ENCODE peak calls at places on chromosomes 2 and 18, in four cellular contexts. One of them, this sample, is unnamed.
A peak's percentile ranks its signal among the peaks of the same experiment; 100 is the strongest.

GRCh38 chr2:42863320-42863719 is 70.9 kb upstream of the HAAO start:
- DNase-seq in Peyer's patch: no peak
- DNase-seq in CD8-positive, alpha-beta T cell: no peak
- DNase-seq in A549: no peak
- DNase-seq in this sample: no peak

GRCh38 chr2:206558492-206558891 is 83.8 kb upstream of the FAM237A start:
- DNase-seq in Peyer's patch: no peak
- DNase-seq in CD8-positive, alpha-beta T cell: no peak
- DNase-seq in A549: no peak
- DNase-seq in this sample: no peak

GRCh38 chr2:26459991-26460612 is 17.8 kb downstream of the OTOF start:
- DNase-seq in Peyer's patch: peak; percentile 39
- DNase-seq in CD8-positive, alpha-beta T cell: no peak
- DNase-seq in A549: peak; percentile 39
- DNase-seq in this sample: no peak

GRCh38 chr2:161228511-161229240 is 68.4 kb downstream of the TANK start:
- DNase-seq in Peyer's patch: no peak
- DNase-seq in CD8-positive, alpha-beta T cell: no peak
- DNase-seq in A549: peak; percentile 31
- DNase-seq in this sample: no peak

GRCh38 chr2:104855174-104856085 is 1.5 kb downstream of the POU3F3 start:
- DNase-seq in Peyer's patch: no peak
- DNase-seq in CD8-positive, alpha-beta T cell: no peak
- DNase-seq in A549: no peak
- DNase-seq in this sample: no peak

GRCh38 chr2:26130763-26131162 is 42.1 kb upstream of the GAREM2 start:
- DNase-seq in Peyer's patch: no peak
- DNase-seq in CD8-positive, alpha-beta T cell: no peak
- DNase-seq in A549: no peak
- DNase-seq in this sample: no peak

GRCh38 chr2:122491011-122491410 is 735.6 kb downstream of the TSN start:
- DNase-seq in Peyer's patch: no peak
- DNase-seq in CD8-positive, alpha-beta T cell: no peak
- DNase-seq in A549: no peak
- DNase-seq in this sample: no peak

GRCh38 chr2:236746833-236747232 is 177.2 kb downstream of the ACKR3 start:
- DNase-seq in Peyer's patch: no peak
- DNase-seq in CD8-positive, alpha-beta T cell: no peak
- DNase-seq in A549: no peak
- DNase-seq in this sample: no peak

GRCh38 chr2:16476168-16476567 is 189.5 kb downstream of the CYRIA start:
- DNase-seq in Peyer's patch: no peak
- DNase-seq in CD8-positive, alpha-beta T cell: no peak
- DNase-seq in A549: no peak
- DNase-seq in this sample: no peak

GRCh38 chr2:120520929-120521912 is 175.3 kb downstream of the INHBB start:
- DNase-seq in Peyer's patch: peak; percentile 59
- DNase-seq in CD8-positive, alpha-beta T cell: no peak
- DNase-seq in A549: peak; percentile 64
- DNase-seq in this sample: no peak

GRCh38 chr2:27051902-27052645 is 606 bp downstream of the AGBL5 start:
- DNase-seq in Peyer's patch: peak; percentile 67
- DNase-seq in CD8-positive, alpha-beta T cell: no peak
- DNase-seq in A549: peak; percentile 24
- DNase-seq in this sample: no peak

GRCh38 chr2:200477667-200478121 is 32.2 kb downstream of the KCTD18 start:
- DNase-seq in Peyer's patch: no peak
- DNase-seq in CD8-positive, alpha-beta T cell: no peak
- DNase-seq in A549: no peak
- DNase-seq in this sample: no peak

GRCh38 chr2:7744827-7745226 is 827.6 kb downstream of the RNF144A start:
- DNase-seq in Peyer's patch: peak; percentile 81
- DNase-seq in CD8-positive, alpha-beta T cell: peak; percentile 50
- DNase-seq in A549: no peak
- DNase-seq in this sample: no peak

GRCh38 chr2:133844214-133844892 is 276.1 kb upstream of the NCKAP5 start:
- DNase-seq in Peyer's patch: peak; percentile 87
- DNase-seq in CD8-positive, alpha-beta T cell: peak; percentile 57
- DNase-seq in A549: peak; percentile 62
- DNase-seq in this sample: no peak

GRCh38 chr18:63208676-63209075 is 110.9 kb downstream of the BCL2 start:
- DNase-seq in Peyer's patch: no peak
- DNase-seq in CD8-positive, alpha-beta T cell: no peak
- DNase-seq in A549: no peak
- DNase-seq in this sample: no peak

DNA sequence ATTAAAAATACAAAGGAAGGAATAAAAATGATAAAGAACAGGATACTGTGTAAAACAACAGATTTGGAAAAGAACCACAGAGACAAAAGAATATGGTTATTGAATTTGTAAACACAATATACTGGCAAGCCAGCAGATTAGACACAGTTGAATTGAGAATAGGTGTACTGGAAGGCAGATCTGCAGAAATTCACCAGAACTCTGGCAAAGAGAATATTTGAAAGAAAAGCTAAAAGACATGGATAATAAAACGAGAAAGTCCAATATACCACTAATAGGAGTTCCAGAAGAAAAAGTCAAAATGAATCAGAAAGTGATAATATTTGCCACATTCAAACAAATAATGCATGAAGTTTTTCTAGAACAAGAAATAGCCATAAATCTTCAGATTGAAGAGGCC is 11.9 kb upstream of the NEURL3 start:
- DNase-seq in Peyer's patch: no peak
- DNase-seq in CD8-positive, alpha-beta T cell: no peak
- DNase-seq in A549: no peak
- DNase-seq in this sample: no peak
- H3K9me3 ChIP-seq in Peyer's patch: no peaks in the 10 kb centered on the region
- H3K9me3 ChIP-seq in CD8-positive, alpha-beta T cell: no peaks in the 10 kb centered on the region
- H3K9me3 ChIP-seq in A549: peaks cover 30% of the 10 kb centered on the region
- H3K9me3 ChIP-seq in this sample: peaks cover 3% of the 10 kb centered on the region

DNA sequence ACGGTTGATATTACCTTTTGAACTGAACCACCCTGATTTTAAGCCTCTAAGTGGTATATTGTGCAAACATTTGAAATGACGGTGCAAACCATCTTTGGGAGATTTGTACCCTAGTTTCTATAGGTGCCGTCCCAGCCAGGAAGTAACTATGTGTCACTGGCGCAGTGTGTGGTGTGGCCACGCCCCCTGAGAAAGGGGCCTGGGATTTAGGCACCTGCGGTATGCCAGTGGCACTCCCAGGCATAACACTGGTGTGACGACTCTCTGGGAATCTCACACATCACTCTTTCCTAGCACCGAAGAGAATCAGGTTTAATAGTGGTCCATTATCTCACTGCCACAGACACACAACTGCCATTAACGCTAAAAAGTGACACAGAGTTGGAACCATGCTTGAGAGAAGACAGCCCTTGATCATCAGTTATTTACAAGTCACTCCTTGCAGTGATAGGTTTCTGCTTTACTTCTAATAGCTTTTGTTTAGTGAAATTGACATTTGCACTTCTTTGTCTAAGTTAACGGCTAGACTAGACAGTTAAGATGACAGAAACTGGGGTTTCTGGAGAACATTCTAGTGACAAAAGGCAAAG is 11.1 kb downstream of the AQP4 start:
- DNase-seq in Peyer's patch: no peak
- DNase-seq in CD8-positive, alpha-beta T cell: no peak
- DNase-seq in A549: no peak
- DNase-seq in this sample: no peak
- H3K9me3 ChIP-seq in Peyer's patch: no peaks in the 10 kb centered on the region
- H3K9me3 ChIP-seq in CD8-positive, alpha-beta T cell: no peaks in the 10 kb centered on the region
- H3K9me3 ChIP-seq in A549: no peaks in the 10 kb centered on the region
- H3K9me3 ChIP-seq in this sample: no peaks in the 10 kb centered on the region

GRCh38 chr18:42228581-42228980 is 273.5 kb downstream of the PIK3C3 start:
- DNase-seq in Peyer's patch: no peak
- DNase-seq in CD8-positive, alpha-beta T cell: no peak
- DNase-seq in A549: no peak
- DNase-seq in this sample: no peak
- H3K9me3 ChIP-seq in Peyer's patch: no peaks in the 10 kb centered on the region
- H3K9me3 ChIP-seq in CD8-positive, alpha-beta T cell: no peaks in the 10 kb centered on the region
- H3K9me3 ChIP-seq in A549: no peaks in the 10 kb centered on the region
- H3K9me3 ChIP-seq in this sample: no peaks in the 10 kb centered on the region

DNA sequence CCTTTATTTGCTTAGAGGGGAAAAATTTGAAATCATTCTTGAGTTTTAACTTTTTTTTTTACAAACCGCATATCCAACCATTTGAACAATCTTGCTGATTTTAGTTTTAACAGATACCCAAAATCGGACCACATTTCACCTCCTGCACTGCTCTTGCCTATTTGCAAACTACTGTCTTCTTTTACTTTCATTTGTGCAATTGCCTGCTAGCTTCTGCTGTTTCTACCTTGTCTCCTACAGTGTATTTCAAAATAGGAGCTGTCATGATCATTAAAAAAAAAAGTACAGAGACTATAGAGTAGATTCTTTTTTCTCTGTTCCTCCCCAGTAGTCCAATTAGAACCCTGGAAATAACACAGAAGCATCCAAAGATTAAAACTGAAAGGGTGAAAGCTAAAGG is 1081.2 kb downstream of the SOCS6 start:
- DNase-seq in Peyer's patch: no peak
- DNase-seq in CD8-positive, alpha-beta T cell: no peak
- DNase-seq in A549: no peak
- DNase-seq in this sample: no peak
- H3K9me3 ChIP-seq in Peyer's patch: no peaks in the 10 kb centered on the region
- H3K9me3 ChIP-seq in CD8-positive, alpha-beta T cell: no peaks in the 10 kb centered on the region
- H3K9me3 ChIP-seq in A549: no peaks in the 10 kb centered on the region
- H3K9me3 ChIP-seq in this sample: no peaks in the 10 kb centered on the region

This sample was measured in RWPE2.